ENCODE peak calls at places on chromosome 13, in four cellular contexts. G, O, E and R are unnamed samples.

GRCh38 chr13:75843033-75843432 is 206.9 kb downstream of the LMO7 start:
- DNase-seq in O (no peak), G (no peak), E (no peak), R (no peak)

GRCh38 chr13:22915442-22916082 is 265.2 kb upstream of the SGCG start:
- DNase-seq in E (no peak), G (no peak), O (no peak), R (no peak)

GRCh38 chr13:102561933-102562332 is 34.9 kb upstream of the TPP2 start:
- DNase-seq in E (no peak), O (no peak), G (no peak), R (no peak)

GRCh38 chr13:50459658-50460057 is 383.8 kb downstream of the DLEU7 start:
- DNase-seq in E (no peak), O (no peak), G (no peak), R (no peak)

GRCh38 chr13:51840917-51841316 is 4.1 kb downstream of the TMEM272 start:
- DNase-seq in G (no peak), E (no peak), O (no peak), R (no peak)

GRCh38 chr13:110868631-110869165 is 46.2 kb downstream of the ANKRD10 start:
- DNase-seq in O (no peak), G (no peak), E (no peak), R (no peak)

GRCh38 chr13:88144580-88144979 is 473.4 kb downstream of the SLITRK5 start:
- DNase-seq in E (no peak), G (no peak), O (no peak), R (no peak)

GRCh38 chr13:62625214-62625613 is 1209.6 kb upstream of the PCDH20 start:
- DNase-seq in O (no peak), G (no peak), E (no peak), R (no peak)

GRCh38 chr13:112887557-112887991 is 81.4 kb upstream of the MCF2L start:
- DNase-seq in E (no peak), G (no peak), O (no peak), R (no peak)

GRCh38 chr13:36526897-36527296 is 94.6 kb downstream of the CCNA1 start:
- DNase-seq in O (no peak), G (no peak), E (no peak), R (no peak)

GRCh38 chr13:79946556-79946955 is 394.4 kb downstream of the SPRY2 start:
- DNase-seq in E (no peak), G (no peak), O (no peak), R (no peak)

GRCh38 chr13:31249140-31249539 is 49.4 kb downstream of the B3GLCT start:
- DNase-seq in O (no peak), G (no peak), E (no peak), R (no peak)

GRCh38 chr13:112908342-112908741 is 60.7 kb upstream of the MCF2L start:
- DNase-seq in E (no peak), G (no peak), O (no peak), R (no peak)

GRCh38 chr13:27043013-27043412 is 128.6 kb downstream of the USP12 start:
- DNase-seq in G (no peak), O (peak; percentile 79), E (no peak), R (no peak)

GRCh38 chr13:33490461-33491327 is 205.1 kb upstream of the STARD13 start:
- DNase-seq in E (no peak), G (no peak), O (no peak), R (no peak)

GRCh38 chr13:35859981-35860380 is 271.2 kb downstream of the DCLK1 start:
- DNase-seq in O (no peak), G (no peak), E (no peak), R (no peak)

GRCh38 chr13:109764474-109765292 is 21.7 kb downstream of the IRS2 start:
- DNase-seq in O (peak; percentile 49), E (no peak), G (no peak), R (no peak)